ENCODE peak calls at places on chromosome 16, in nine cellular contexts. Q, X, M, T, F, V, W, L and S are unnamed samples.

GRCh38 chr16:73298562-73298961 is 250.6 kb upstream of the ZFHX3 start:
- DNase-seq in X (no peak), L (no peak), Q (no peak), F (peak; percentile 5), W (peak; percentile 27), M (no peak), T (peak; percentile 36), V (peak; percentile 20), S (no peak)

GRCh38 chr16:49876716-49877129 is 20.8 kb upstream of the ZNF423 start:
- DNase-seq in T (no peak), L (peak; percentile 87), M (peak; percentile 68), F (peak; percentile 47), X (peak; percentile 94), V (no peak), W (peak; percentile 50), Q (peak; percentile 48), S (peak; percentile 81)

GRCh38 chr16:88722784-88723506 is 16.6 kb downstream of the CTU2 start:
- DNase-seq in M (no peak), F (no peak), X (no peak), L (no peak), Q (no peak), V (no peak), T (no peak), W (no peak), S (no peak)

GRCh38 chr16:57757883-57758282 is 22.3 kb downstream of the KATNB1 start:
- DNase-seq in F (no peak), T (no peak), W (no peak), Q (no peak), V (no peak), L (no peak), M (no peak), X (peak; percentile 64), S (no peak)

GRCh38 chr16:85166281-85166680 is 54.0 kb upstream of the CIBAR2 start:
- DNase-seq in L (no peak), F (peak; percentile 23), M (no peak), W (no peak), Q (no peak), V (no peak), T (no peak), X (peak; percentile 23), S (no peak)

GRCh38 chr16:67013823-67014640 is 14.9 kb upstream of the CBFB start:
- DNase-seq in T (peak; percentile 48), W (peak; percentile 79), F (peak; percentile 64), Q (peak; percentile 91), L (peak; percentile 71), M (peak; percentile 68), V (no peak), X (peak; percentile 87), S (peak; percentile 68)

GRCh38 chr16:19138601-19139000 is 24.8 kb downstream of the ITPRIPL2 start:
- DNase-seq in T (peak; percentile 38), W (peak; percentile 82), M (peak; percentile 45), V (peak; percentile 73), L (no peak), F (peak; percentile 64), Q (no peak), X (no peak), S (no peak)

GRCh38 chr16:85302018-85302847 is 190.0 kb upstream of the CIBAR2 start:
- DNase-seq in W (no peak), V (no peak), F (no peak), M (no peak), L (no peak), T (peak; percentile 91), Q (no peak), X (no peak), S (no peak)

DNA sequence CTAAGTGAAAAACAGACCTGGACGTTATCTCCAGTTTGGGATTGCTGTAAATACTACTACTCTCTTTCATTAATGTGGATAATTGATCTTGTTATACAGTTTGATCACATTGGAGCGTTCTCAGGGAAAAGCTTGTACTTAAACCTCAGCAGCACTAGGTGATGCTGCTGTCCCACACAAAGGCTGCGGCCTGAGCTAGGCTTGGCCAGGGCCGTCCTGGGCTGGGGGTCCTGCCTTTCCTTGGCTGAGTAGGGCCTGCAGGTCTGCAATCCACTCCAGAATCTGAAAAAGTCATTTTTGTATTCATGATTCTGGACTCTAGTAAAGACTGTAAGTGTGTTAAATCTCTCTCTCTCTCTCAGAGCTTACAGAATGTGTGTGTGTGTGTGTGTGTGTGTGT is 23.7 kb upstream of the PMFBP1 start:
- DNase-seq in X (no peak), F (no peak), V (no peak), W (no peak), T (no peak), L (no peak), M (no peak), Q (no peak), S (no peak)
- TF ChIP-seq CTCF in X (no peak), F (no peak), V (no peak), W (peak; percentile 7), T (no peak), L (peak; percentile 15), M (no peak), Q (no peak), S (no peak)

GRCh38 chr16:29011851-29012250 is 27.0 kb downstream of the LAT start:
- DNase-seq in T (no peak), Q (no peak), V (no peak), F (no peak), W (no peak), M (no peak), L (no peak), X (no peak), S (no peak)

GRCh38 chr16:29009050-29009837 is 24.4 kb downstream of the LAT start:
- DNase-seq in F (no peak), Q (peak; percentile 74), X (no peak), M (no peak), V (no peak), W (no peak), T (no peak), L (no peak), S (no peak)

GRCh38 chr16:29012913-29013641 is 28.2 kb downstream of the LAT start:
- DNase-seq in W (no peak), L (no peak), Q (peak; percentile 52), T (no peak), M (no peak), F (no peak), X (no peak), V (no peak), S (no peak)

GRCh38 chr16:29009838-29010166 is 24.9 kb downstream of the LAT start:
- DNase-seq in L (no peak), T (no peak), X (no peak), V (no peak), Q (no peak), F (no peak), W (no peak), M (no peak), S (no peak)

DNA sequence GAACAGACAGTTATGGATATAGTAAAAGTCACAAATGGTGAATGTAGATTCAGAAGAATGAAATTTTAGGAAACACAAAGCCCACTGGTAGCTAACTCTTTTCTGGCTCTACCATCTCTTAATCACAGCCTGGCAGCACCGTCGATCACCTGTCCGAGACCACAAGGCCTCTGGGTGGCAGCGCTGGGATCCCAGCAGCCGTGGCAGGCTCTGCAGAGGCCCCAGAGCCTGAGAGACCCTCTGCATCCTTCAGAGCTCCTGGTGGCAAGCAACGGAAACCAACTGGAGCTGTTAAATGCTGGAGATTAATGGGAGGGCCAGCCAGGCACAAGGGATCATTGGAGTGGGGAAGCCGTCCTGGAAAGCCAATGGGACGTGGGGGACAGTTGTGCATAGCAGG is 26.3 kb downstream of the LAT start:
- DNase-seq in V (no peak), T (no peak), L (no peak), W (no peak), Q (peak; percentile 48), X (no peak), F (no peak), M (no peak), S (no peak)
- TF ChIP-seq CTCF in V (no peak), T (no peak), L (no peak), W (no peak), Q (no peak), X (no peak), F (no peak), M (no peak), S (peak; percentile 5)

DNA sequence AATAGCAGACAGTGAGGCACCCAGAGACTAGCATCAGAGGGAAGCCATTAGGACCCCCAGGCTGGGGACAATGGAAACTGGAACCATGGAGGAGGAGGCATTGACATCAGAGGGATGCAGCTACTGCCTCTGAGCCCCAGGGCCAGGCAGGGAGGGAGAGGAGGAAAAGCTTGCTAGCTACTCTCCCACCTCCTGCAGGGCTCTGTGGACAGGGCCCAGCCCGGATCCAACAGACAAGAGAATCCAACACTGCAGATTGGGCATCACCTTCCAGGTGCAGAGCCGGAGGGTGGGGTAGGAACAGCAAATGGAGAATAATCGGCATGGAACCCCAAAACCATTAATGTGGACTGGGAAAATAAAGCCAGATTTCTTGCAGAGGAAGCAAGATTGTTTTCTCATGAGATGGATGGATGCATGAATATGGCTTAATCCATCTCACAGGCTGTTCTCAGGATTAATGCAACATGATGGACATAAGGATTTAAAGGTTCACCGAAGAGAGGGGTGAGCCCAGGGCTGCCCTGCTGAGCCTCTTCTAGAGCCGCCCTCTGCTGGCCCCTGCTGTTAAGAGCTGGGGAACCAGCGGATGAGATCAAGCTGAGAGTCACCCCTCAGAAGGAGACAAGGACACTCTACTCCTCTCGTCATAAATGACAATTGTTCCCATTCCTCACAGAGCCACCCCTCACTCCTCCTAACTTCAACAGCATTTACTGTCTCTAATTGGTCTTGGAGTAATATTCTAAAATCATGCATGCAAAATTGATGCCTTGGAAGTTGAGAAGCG is 48.8 kb downstream of the DNAH3 start:
- DNase-seq in W (peak; percentile 39), Q (peak; percentile 29), F (peak; percentile 54), L (no peak), X (no peak), M (peak; percentile 31), T (peak; percentile 27), V (no peak), S (no peak)
- TF ChIP-seq CTCF in W (peak; percentile 58), Q (peak; percentile 28), F (peak; percentile 67), L (peak; percentile 41), X (no peak), M (no peak), T (peak; percentile 60), V (peak; percentile 43), S (peak; percentile 40)

DNA sequence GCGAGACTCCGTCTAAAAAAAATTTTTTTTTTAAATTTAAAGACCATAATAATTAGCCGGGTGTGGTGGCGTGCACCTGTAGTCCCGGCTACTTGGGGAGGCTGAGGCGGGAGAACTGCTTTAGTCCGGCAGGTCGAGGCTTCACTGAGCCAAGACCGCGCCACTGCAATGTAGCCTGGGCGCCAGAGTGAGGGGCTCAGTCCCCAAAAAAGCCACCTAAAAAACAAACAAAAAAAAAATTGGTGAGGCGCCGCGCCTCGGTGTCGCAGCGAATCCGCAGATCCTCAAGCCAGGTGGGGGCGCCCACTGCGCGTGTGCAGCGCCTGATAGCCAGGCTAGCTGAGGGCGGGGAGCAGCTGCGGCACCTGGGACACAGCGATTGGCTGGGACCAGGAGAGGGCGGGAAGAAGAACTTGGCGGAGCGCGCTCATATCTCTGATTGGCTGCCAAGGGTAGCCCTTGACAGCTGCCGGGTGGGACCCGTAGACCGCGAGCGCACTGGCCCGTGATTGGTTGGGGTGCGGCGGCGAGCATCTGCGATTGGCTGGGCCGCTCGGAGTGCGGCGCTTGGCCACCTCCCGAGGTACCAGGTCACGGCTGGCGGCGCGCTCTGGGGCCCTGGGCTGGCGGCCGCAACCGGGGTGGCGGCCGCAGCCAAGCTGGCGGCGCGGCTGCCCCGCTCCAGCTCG is 9.0 kb upstream of the CLDN9 start:
- DNase-seq in Q (peak; percentile 98), W (peak; percentile 99), V (peak; percentile 94), L (peak; percentile 100), X (peak; percentile 99), T (peak; percentile 97), F (peak; percentile 99), M (peak; percentile 98), S (peak; percentile 99)
- TF ChIP-seq CTCF in Q (peak; percentile 59), W (peak; percentile 21), V (peak; percentile 38), L (peak; percentile 86), X (no peak), T (peak; percentile 32), F (peak; percentile 28), M (no peak), S (peak; percentile 73)